ENCODE peak calls at places on chromosomes 12 and 14, in nine cellular contexts. G is stimulated activated naive B cell treated with anti-CD40 and anti-IgM and Interleukin-4, amounts not matched to agents 10 μg/mL and 1 μg/mL and 100 μg/mL, for 72 hours; K is anterior cingulate cortex; R is T-helper 2 cell; C is activated CD8-positive, alpha-beta memory T cell treated with anti-CD3 and anti-CD28 coated beads for 1 hour; Q is NCI-H146; V is fibroblast of the aortic adventitia; O is right cardiac atrium; T is body of pancreas. U is an unnamed sample.
A peak's percentile ranks its signal among the peaks of the same experiment; 100 is the strongest.

GRCh38 chr12:38903596-38903995 is 1.8 kb downstream of the CPNE8 start:
- DNase-seq in K (no peak), R (no peak), Q (no peak), O (no peak), V (no peak), G (no peak), C (no peak), T (no peak), U (no peak)

GRCh38 chr14:73795974-73796373 is 55.7 kb upstream of the PTGR2 start:
- DNase-seq in O (no peak), R (no peak), G (no peak), K (no peak), T (peak; percentile 37), C (no peak), V (peak; percentile 78), Q (no peak), U (peak; percentile 82)

GRCh38 chr14:34180428-34180827 is 229.6 kb upstream of the EGLN3 start:
- DNase-seq in C (no peak), R (no peak), T (no peak), V (no peak), K (no peak), G (no peak), O (no peak), Q (peak; percentile 41), U (no peak)

GRCh38 chr14:81350344-81351096 is 49.6 kb downstream of the STON2 start:
- DNase-seq in G (no peak), K (no peak), Q (no peak), T (no peak), R (no peak), C (no peak), O (no peak), V (peak; percentile 17), U (no peak)

GRCh38 chr12:70487440-70487839 is 121.3 kb downstream of the KCNMB4 start:
- DNase-seq in T (no peak), G (no peak), K (no peak), O (no peak), V (no peak), Q (no peak), R (no peak), C (no peak), U (no peak)

GRCh38 chr12:11833174-11833895 is 183.9 kb downstream of the ETV6 start:
- DNase-seq in T (no peak), G (no peak), R (no peak), O (no peak), K (no peak), C (no peak), V (no peak), Q (no peak), U (no peak)

GRCh38 chr14:62691613-62692489 is 353.4 kb downstream of the KCNH5 start:
- DNase-seq in V (peak; percentile 87), T (peak; percentile 61), R (no peak), O (no peak), G (no peak), K (no peak), Q (peak; percentile 92), C (no peak), U (peak; percentile 70)

GRCh38 chr12:76020731-76021672 is 10.6 kb downstream of the PHLDA1 start:
- DNase-seq in O (no peak), G (peak; percentile 55), T (no peak), V (peak; percentile 98), Q (no peak), R (no peak), K (no peak), C (no peak), U (peak; percentile 70)

GRCh38 chr12:93299262-93299846 is 78.4 kb upstream of the NUDT4 start:
- DNase-seq in C (no peak), R (no peak), O (no peak), Q (no peak), V (no peak), K (no peak), T (no peak), G (no peak), U (no peak)

GRCh38 chr12:51721281-51721940 is 127.1 kb downstream of the FIGNL2 start:
- DNase-seq in G (peak; percentile 15), O (peak; percentile 81), T (no peak), C (no peak), R (peak; percentile 9), Q (no peak), V (peak; percentile 34), K (peak; percentile 1), U (no peak)